ENCODE peak calls at places on chromosomes 7 and 10, in four cellular contexts. Z, F, Q and T are unnamed samples.

GRCh38 chr7:150972094-150972493 is 6.0 kb downstream of the KCNH2 start:
- DNase-seq in Z (no peak), Q (no peak), F (no peak), T (no peak)

GRCh38 chr7:33970566-33970965 is 65.2 kb downstream of the BMPER start:
- DNase-seq in Q (no peak), F (no peak), Z (peak), T (no peak)

GRCh38 chr10:43252166-43252784 is 14.6 kb downstream of the RASGEF1A start:
- DNase-seq in Q (no peak), Z (no peak), F (no peak), T (no peak)

GRCh38 chr10:62323751-62324150 is 50.4 kb upstream of the ZNF365 start:
- DNase-seq in Q (no peak), F (no peak), Z (no peak), T (no peak)

GRCh38 chr10:115948415-115948814 is 324.6 kb downstream of the GFRA1 start:
- DNase-seq in Z (peak), Q (no peak), F (no peak), T (no peak)

GRCh38 chr7:34184466-34184865 is 279.1 kb downstream of the BMPER start:
- DNase-seq in Z (no peak), Q (no peak), F (no peak), T (no peak)

GRCh38 chr10:33355267-33355666 is 20.8 kb upstream of the NRP1 start:
- DNase-seq in Q (no peak), F (no peak), Z (no peak), T (no peak)

GRCh38 chr7:143012001-143012400 is 14.9 kb downstream of the OR9A2 start:
- DNase-seq in Z (no peak), Q (no peak), F (no peak), T (no peak)

GRCh38 chr10:48309711-48310226 is 3.3 kb downstream of the MAPK8 start:
- DNase-seq in Z (peak), F (no peak), Q (peak), T (peak)

GRCh38 chr10:75097666-75098285 is 13.7 kb upstream of the SAMD8 start:
- DNase-seq in F (no peak), Z (peak), Q (peak), T (peak)

GRCh38 chr10:75782463-75783248 is 351.2 kb downstream of the LRMDA start:
- DNase-seq in F (no peak), Z (no peak), Q (no peak), T (no peak)

GRCh38 chr10:71079761-71080380 is 132.5 kb upstream of the UNC5B start:
- DNase-seq in F (no peak), Q (no peak), Z (no peak), T (no peak)

GRCh38 chr10:49360271-49361177 is 35.4 kb downstream of the DRGX start:
- DNase-seq in Q (no peak), Z (no peak), F (no peak), T (no peak)

GRCh38 chr7:34886856-34887255 is 150.4 kb downstream of the DPY19L1 start:
- DNase-seq in Z (no peak), F (no peak), Q (no peak), T (peak)

GRCh38 chr10:35992107-35992506 is 350.0 kb upstream of the FZD8 start:
- DNase-seq in F (no peak), Q (no peak), Z (no peak), T (no peak)

GRCh38 chr7:155533827-155534690 is 12.3 kb downstream of the CNPY1 start:
- DNase-seq in Q (no peak), F (no peak), Z (peak), T (no peak)

GRCh38 chr7:155269766-155270585 is 27.7 kb upstream of the INSIG1 start:
- DNase-seq in Z (no peak), F (no peak), Q (no peak), T (no peak)

GRCh38 chr10:97849491-97850402 is at the start of gene GOLGA7B:
- DNase-seq in F (no peak), Q (peak), Z (peak), T (peak)

GRCh38 chr7:141220263-141220662 is 146.4 kb downstream of the TMEM178B start:
- DNase-seq in F (no peak), Q (peak), Z (no peak), T (peak)

GRCh38 chr7:139886206-139886605 is 57.1 kb downstream of the TBXAS1 start:
- DNase-seq in F (no peak), Q (no peak), Z (no peak), T (no peak)

GRCh38 chr10:128751284-128751683 is 625.1 kb upstream of the MKI67 start:
- DNase-seq in Z (no peak), F (no peak), Q (peak), T (no peak)

GRCh38 chr10:106577266-106577665 is 587.2 kb downstream of the SORCS1 start:
- DNase-seq in Q (peak), Z (no peak), F (no peak), T (no peak)

GRCh38 chr10:59587083-59587755 is 122.4 kb downstream of the SLC16A9 start:
- DNase-seq in Z (no peak), F (peak), Q (no peak), T (no peak)

GRCh38 chr10:103822795-103823194 is 32.6 kb downstream of the SH3PXD2A start:
- DNase-seq in Z (no peak), Q (no peak), F (no peak), T (no peak)

GRCh38 chr10:71383972-71384687 is 12.6 kb upstream of the CDH23 start:
- DNase-seq in F (peak), Z (peak), Q (peak), T (peak)

GRCh38 chr10:36531621-36532020 is 593.8 kb upstream of the ANKRD30A start:
- DNase-seq in Q (no peak), F (no peak), Z (no peak), T (no peak)

GRCh38 chr7:2230882-2231281 is 1.9 kb downstream of the MAD1L1 start:
- DNase-seq in Q (no peak), Z (no peak), F (no peak), T (no peak)

GRCh38 chr7:27210441-27211083 is 10.7 kb upstream of the HOXA13 start:
- DNase-seq in Q (no peak), F (peak), Z (peak), T (peak)